ENCODE peak calls at places on chromosomes 5 and 9, in four cellular contexts. One of them, this sample, is unnamed.
A peak's percentile ranks its signal among the peaks of the same experiment; 100 is the strongest.

GRCh38 chr5:139363937-139364336 is 19.2 kb downstream of the SLC23A1 start:
- DNase-seq in GM20000: no peak
- DNase-seq in tibial nerve: no peak
- DNase-seq in tibial artery: no peak
- DNase-seq in this sample: no peak

GRCh38 chr9:135244271-135244691 is 156.8 kb downstream of the OLFM1 start:
- DNase-seq in GM20000: no peak
- DNase-seq in tibial nerve: no peak
- DNase-seq in tibial artery: no peak
- DNase-seq in this sample: no peak

GRCh38 chr5:1507961-1508678 is 15.6 kb downstream of the LPCAT1 start:
- DNase-seq in GM20000: no peak
- DNase-seq in tibial nerve: no peak
- DNase-seq in tibial artery: peak; percentile 49
- DNase-seq in this sample: peak; percentile 11

GRCh38 chr5:73436535-73437125 is 11.9 kb downstream of the FOXD1 start:
- DNase-seq in GM20000: peak; percentile 56
- DNase-seq in tibial nerve: no peak
- DNase-seq in tibial artery: no peak
- DNase-seq in this sample: no peak

GRCh38 chr5:10808347-10809212 is 47.5 kb upstream of the DAP start:
- DNase-seq in GM20000: no peak
- DNase-seq in tibial nerve: no peak
- DNase-seq in tibial artery: no peak
- DNase-seq in this sample: no peak

GRCh38 chr5:23717486-23717885 is 210.1 kb downstream of the PRDM9 start:
- DNase-seq in GM20000: no peak
- DNase-seq in tibial nerve: no peak
- DNase-seq in tibial artery: no peak
- DNase-seq in this sample: no peak

GRCh38 chr9:133643978-133644760 is 8.0 kb downstream of the DBH start:
- DNase-seq in GM20000: no peak
- DNase-seq in tibial nerve: no peak
- DNase-seq in tibial artery: no peak
- DNase-seq in this sample: no peak

GRCh38 chr5:40619406-40619805 is 60.3 kb upstream of the PTGER4 start:
- DNase-seq in GM20000: no peak
- DNase-seq in tibial nerve: no peak
- DNase-seq in tibial artery: no peak
- DNase-seq in this sample: no peak

GRCh38 chr5:136620016-136620419 is 254.7 kb upstream of the TRPC7 start:
- DNase-seq in GM20000: no peak
- DNase-seq in tibial nerve: no peak
- DNase-seq in tibial artery: no peak
- DNase-seq in this sample: no peak

GRCh38 chr5:25357605-25358004 is 712.8 kb upstream of the CDH10 start:
- DNase-seq in GM20000: no peak
- DNase-seq in tibial nerve: no peak
- DNase-seq in tibial artery: no peak
- DNase-seq in this sample: no peak

GRCh38 chr9:133396952-133397351 is 20.8 kb downstream of the STKLD1 start:
- DNase-seq in GM20000: no peak
- DNase-seq in tibial nerve: no peak
- DNase-seq in tibial artery: no peak
- DNase-seq in this sample: no peak

GRCh38 chr5:31853398-31854135 is 214.6 kb downstream of the PDZD2 start:
- DNase-seq in GM20000: no peak
- DNase-seq in tibial nerve: no peak
- DNase-seq in tibial artery: no peak
- DNase-seq in this sample: no peak

GRCh38 chr5:174166231-174167079 is 120.9 kb downstream of the NSG2 start:
- DNase-seq in GM20000: no peak
- DNase-seq in tibial nerve: no peak
- DNase-seq in tibial artery: peak; percentile 37
- DNase-seq in this sample: no peak
- TF ChIP-seq CTCF in GM20000: no peak
- TF ChIP-seq CTCF in tibial nerve: no peak
- TF ChIP-seq CTCF in tibial artery: no peak
- TF ChIP-seq CTCF in this sample: no peak

DNA sequence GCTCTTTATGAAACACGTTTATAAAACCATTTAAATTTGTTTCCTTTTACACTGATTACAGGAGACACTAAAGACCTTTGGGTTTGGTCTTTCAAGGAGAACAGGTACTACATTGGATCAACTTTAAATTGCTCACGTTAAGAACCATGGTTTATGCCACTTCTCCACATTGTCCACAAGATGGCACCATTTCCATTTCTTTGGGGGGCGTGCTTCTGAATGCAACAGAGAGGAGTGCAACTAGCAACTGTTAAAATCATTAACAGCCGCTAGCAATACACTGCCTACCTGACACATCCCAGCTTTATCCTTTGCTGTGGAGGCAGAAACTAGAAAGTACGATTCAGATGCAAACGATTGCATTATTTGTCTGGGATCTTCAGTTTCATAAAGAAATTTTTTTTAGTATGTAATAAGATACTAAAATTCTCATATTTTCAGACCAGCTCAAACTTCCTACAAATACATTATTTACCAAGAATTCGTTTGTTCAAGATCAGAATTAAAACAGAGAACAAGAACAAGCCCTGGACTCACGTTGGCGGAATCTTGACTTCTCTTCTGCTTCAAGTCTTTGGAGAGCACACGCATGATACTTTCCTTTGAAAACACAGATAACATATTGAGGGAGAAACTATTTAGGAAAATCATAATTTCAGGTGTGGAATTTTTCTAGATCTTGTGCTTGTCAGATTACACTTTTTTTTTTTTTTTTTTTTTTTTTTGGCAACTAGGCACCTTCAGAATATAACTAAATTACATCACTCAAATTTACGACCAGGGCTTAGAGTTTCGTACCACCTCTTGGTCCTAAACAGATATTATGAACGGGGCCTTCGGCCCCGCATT is 702 bp downstream of the CDC20B start:
- DNase-seq in GM20000: peak; percentile 89
- DNase-seq in tibial nerve: peak; percentile 29
- DNase-seq in tibial artery: no peak
- DNase-seq in this sample: no peak
- TF ChIP-seq CTCF in GM20000: peak; percentile 72
- TF ChIP-seq CTCF in tibial nerve: peak; percentile 70
- TF ChIP-seq CTCF in tibial artery: peak; percentile 80
- TF ChIP-seq CTCF in this sample: peak; percentile 88

GRCh38 chr9:131436386-131436785 is 42.5 kb downstream of the PRRC2B start:
- DNase-seq in GM20000: no peak
- DNase-seq in tibial nerve: no peak
- DNase-seq in tibial artery: peak; percentile 78
- DNase-seq in this sample: peak; percentile 69

GRCh38 chr9:131432597-131433301 is 38.9 kb downstream of the PRRC2B start:
- DNase-seq in GM20000: no peak
- DNase-seq in tibial nerve: no peak
- DNase-seq in tibial artery: peak; percentile 65
- DNase-seq in this sample: no peak

GRCh38 chr9:131434673-131435072 is 40.8 kb downstream of the PRRC2B start:
- DNase-seq in GM20000: no peak
- DNase-seq in tibial nerve: no peak
- DNase-seq in tibial artery: no peak
- DNase-seq in this sample: no peak

GRCh38 chr9:131432050-131432449 is 38.2 kb downstream of the PRRC2B start:
- DNase-seq in GM20000: no peak
- DNase-seq in tibial nerve: no peak
- DNase-seq in tibial artery: peak; percentile 6
- DNase-seq in this sample: no peak

DNA sequence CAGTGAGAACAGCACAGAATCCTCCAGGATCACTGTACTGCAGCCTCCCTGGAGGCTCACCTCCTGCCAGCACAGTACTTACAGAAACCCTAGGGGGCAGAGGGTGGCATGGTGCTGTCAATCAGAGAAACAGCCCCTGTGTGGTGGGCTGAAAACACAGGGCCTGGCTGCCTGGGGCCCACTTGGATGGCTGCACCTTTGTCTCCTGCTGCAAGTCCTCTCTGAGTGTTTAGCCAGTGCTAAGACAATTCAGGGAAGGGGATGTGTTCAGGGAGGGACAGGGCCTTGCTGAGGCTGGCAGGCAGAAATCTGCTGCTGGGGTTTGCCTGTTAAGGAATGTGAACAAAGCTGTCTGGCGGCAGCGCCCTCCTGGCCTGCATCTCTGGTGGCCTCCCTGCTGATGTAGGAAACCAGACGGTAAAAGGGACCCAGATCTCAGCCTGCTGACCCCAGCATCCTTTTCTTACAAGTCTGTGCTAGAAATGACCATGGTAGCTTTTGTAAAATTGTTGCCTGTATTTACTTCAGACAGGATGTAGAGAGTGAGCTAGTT is 39.5 kb downstream of the PRRC2B start:
- DNase-seq in GM20000: no peak
- DNase-seq in tibial nerve: no peak
- DNase-seq in tibial artery: peak; percentile 50
- DNase-seq in this sample: no peak
- TF ChIP-seq CTCF in GM20000: no peak
- TF ChIP-seq CTCF in tibial nerve: no peak
- TF ChIP-seq CTCF in tibial artery: no peak
- TF ChIP-seq CTCF in this sample: no peak

DNA sequence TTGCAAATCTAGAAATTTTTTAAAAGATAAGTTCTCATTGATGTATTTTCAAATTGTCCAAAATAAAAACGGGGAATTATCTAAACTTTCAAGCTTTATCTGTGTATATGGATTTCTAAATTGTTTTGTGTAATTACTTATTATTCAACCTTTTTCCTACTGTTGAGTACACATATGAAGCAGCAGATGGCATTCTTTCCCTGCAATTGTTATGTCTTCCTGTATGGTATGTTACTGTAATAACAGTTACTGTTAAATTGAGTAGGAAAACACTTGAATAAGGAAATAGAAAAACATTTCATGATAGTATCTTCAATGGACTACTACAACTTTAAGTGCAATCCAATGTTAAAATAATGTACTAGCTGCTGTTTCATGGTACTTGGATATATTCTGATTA is 124.8 kb downstream of the RANBP17 start:
- DNase-seq in GM20000: no peak
- DNase-seq in tibial nerve: no peak
- DNase-seq in tibial artery: no peak
- DNase-seq in this sample: no peak
- TF ChIP-seq CTCF in GM20000: no peak
- TF ChIP-seq CTCF in tibial nerve: no peak
- TF ChIP-seq CTCF in tibial artery: no peak
- TF ChIP-seq CTCF in this sample: peak; percentile 13

GRCh38 chr9:4686584-4686983 is 7.2 kb downstream of the CDC37L1 start:
- DNase-seq in GM20000: no peak
- DNase-seq in tibial nerve: no peak
- DNase-seq in tibial artery: no peak
- DNase-seq in this sample: no peak
- TF ChIP-seq CTCF in GM20000: no peak
- TF ChIP-seq CTCF in tibial nerve: no peak
- TF ChIP-seq CTCF in tibial artery: no peak
- TF ChIP-seq CTCF in this sample: no peak

GRCh38 chr5:11905209-11905608 is 963 bp upstream of the CTNND2 start:
- DNase-seq in GM20000: no peak
- DNase-seq in tibial nerve: no peak
- DNase-seq in tibial artery: no peak
- DNase-seq in this sample: no peak

GRCh38 chr5:11904270-11904906 is at the start of gene CTNND2:
- DNase-seq in GM20000: no peak
- DNase-seq in tibial nerve: no peak
- DNase-seq in tibial artery: no peak
- DNase-seq in this sample: no peak

GRCh38 chr5:11903121-11903613 is 1.1 kb downstream of the CTNND2 start:
- DNase-seq in GM20000: no peak
- DNase-seq in tibial nerve: no peak
- DNase-seq in tibial artery: no peak
- DNase-seq in this sample: no peak

GRCh38 chr5:11902304-11902703 is 1.9 kb downstream of the CTNND2 start:
- DNase-seq in GM20000: no peak
- DNase-seq in tibial nerve: no peak
- DNase-seq in tibial artery: no peak
- DNase-seq in this sample: no peak

DNA sequence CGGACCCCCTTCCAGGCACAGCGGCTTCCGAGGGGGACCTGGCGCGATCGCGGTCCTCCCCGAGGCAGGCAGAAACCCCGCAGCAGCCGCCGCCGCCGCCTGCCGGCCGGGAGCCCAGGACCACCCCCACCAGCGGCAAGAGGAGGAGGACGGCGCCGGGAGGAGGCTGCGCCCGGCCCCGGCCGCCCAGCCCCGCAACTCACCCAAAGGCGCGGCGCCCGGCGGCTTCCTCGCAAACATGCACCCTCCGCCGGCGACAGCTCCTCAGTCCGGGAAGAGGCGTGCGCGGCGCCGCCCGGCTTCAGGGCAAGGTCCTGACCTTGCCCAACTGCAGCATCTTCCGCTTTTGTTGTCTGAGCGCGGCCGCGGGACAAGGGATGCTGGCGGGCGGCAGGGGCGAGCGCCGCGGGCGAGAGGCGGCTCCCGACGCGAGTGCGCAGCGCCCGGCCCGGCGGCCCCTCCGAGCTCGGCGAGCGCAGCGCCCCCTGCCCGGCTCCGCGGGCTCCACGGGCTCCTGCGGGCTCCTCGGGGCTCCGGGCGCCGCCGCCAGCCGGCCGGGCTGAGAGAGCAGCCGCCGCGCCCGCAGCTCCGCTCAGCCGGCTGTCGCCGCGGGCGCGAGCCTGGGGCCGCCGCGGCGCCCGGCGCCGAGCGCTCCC is 504 bp downstream of the CTNND2 start:
- DNase-seq in GM20000: peak; percentile 31
- DNase-seq in tibial nerve: no peak
- DNase-seq in tibial artery: no peak
- DNase-seq in this sample: no peak
- TF ChIP-seq CTCF in GM20000: no peak
- TF ChIP-seq CTCF in tibial nerve: no peak
- TF ChIP-seq CTCF in tibial artery: no peak
- TF ChIP-seq CTCF in this sample: no peak

This sample was measured in left ventricle myocardium inferior.